ENCODE peak calls at places on chromosomes 3 and 15, in four cellular contexts. One of them, this sample, is unnamed.
A peak's percentile ranks its signal among the peaks of the same experiment; 100 is the strongest.

GRCh38 chr15:62390793-62391543 is 225.9 kb upstream of the C2CD4B start:
- DNase-seq in CD8-positive, alpha-beta memory T cell: peak; percentile 7
- DNase-seq in substantia nigra: peak; percentile 34
- DNase-seq in activated T-cell treated with anti-CD3 and anti-CD28 coated beads for 1 hour: peak; percentile 2
- DNase-seq in this sample: no peak

GRCh38 chr15:44712108-44713005 is 1.0 kb downstream of the B2M start:
- DNase-seq in CD8-positive, alpha-beta memory T cell: peak; percentile 81
- DNase-seq in substantia nigra: peak; percentile 12
- DNase-seq in activated T-cell treated with anti-CD3 and anti-CD28 coated beads for 1 hour: peak; percentile 41
- DNase-seq in this sample: peak; percentile 43

GRCh38 chr15:58506064-58506490 is 74.3 kb downstream of the LIPC start:
- DNase-seq in CD8-positive, alpha-beta memory T cell: peak; percentile 7
- DNase-seq in substantia nigra: no peak
- DNase-seq in activated T-cell treated with anti-CD3 and anti-CD28 coated beads for 1 hour: no peak
- DNase-seq in this sample: no peak

GRCh38 chr15:79244876-79245275 is 37.6 kb upstream of the ANKRD34C start:
- DNase-seq in CD8-positive, alpha-beta memory T cell: no peak
- DNase-seq in substantia nigra: no peak
- DNase-seq in activated T-cell treated with anti-CD3 and anti-CD28 coated beads for 1 hour: no peak
- DNase-seq in this sample: no peak

GRCh38 chr15:92001307-92001706 is 147.8 kb downstream of the SLCO3A1 start:
- DNase-seq in CD8-positive, alpha-beta memory T cell: no peak
- DNase-seq in substantia nigra: no peak
- DNase-seq in activated T-cell treated with anti-CD3 and anti-CD28 coated beads for 1 hour: no peak
- DNase-seq in this sample: no peak

GRCh38 chr15:78561490-78561889 is 3.8 kb upstream of the CHRNA5 start:
- DNase-seq in CD8-positive, alpha-beta memory T cell: no peak
- DNase-seq in substantia nigra: no peak
- DNase-seq in activated T-cell treated with anti-CD3 and anti-CD28 coated beads for 1 hour: no peak
- DNase-seq in this sample: no peak

GRCh38 chr3:40930131-40930538 is 269.2 kb upstream of the CTNNB1 start:
- DNase-seq in CD8-positive, alpha-beta memory T cell: no peak
- DNase-seq in substantia nigra: no peak
- DNase-seq in activated T-cell treated with anti-CD3 and anti-CD28 coated beads for 1 hour: no peak
- DNase-seq in this sample: no peak

GRCh38 chr15:95018888-95019545 is 787.7 kb downstream of the MCTP2 start:
- DNase-seq in CD8-positive, alpha-beta memory T cell: no peak
- DNase-seq in substantia nigra: no peak
- DNase-seq in activated T-cell treated with anti-CD3 and anti-CD28 coated beads for 1 hour: no peak
- DNase-seq in this sample: no peak

This sample was measured in CD4-positive, alpha-beta T cell.